ENCODE peak calls at places on chromosome 9, in ten cellular contexts. J is left ventricle myocardium inferior, Z is tibial nerve, M is ovary, F is upper lobe of right lung, T is OCI-LY7, P is HepG2, Q is heart left ventricle, I is right lobe of liver, A is spleen. N is an unnamed sample. For H3K4me1, the result is how much of the 10 kb centered on the place peaks cover.

GRCh38 chr9:133417541-133418461 is at the start of gene REXO4:
- DNase-seq in Z (peak), A (peak), I (peak), J (peak), P (peak), Q (peak), M (peak), T (peak), F (peak), N (peak)

GRCh38 chr9:21800931-21801682 is 1.3 kb upstream of the MTAP start:
- DNase-seq in P (no peak), Q (no peak), Z (no peak), M (no peak), T (no peak), A (no peak), I (no peak), F (no peak), J (no peak), N (no peak)

GRCh38 chr9:8734760-8735159 is 935.2 kb upstream of the DMAC1 start:
- DNase-seq in M (no peak), F (no peak), I (no peak), J (no peak), A (no peak), P (no peak), T (no peak), Z (no peak), Q (no peak), N (no peak)

GRCh38 chr9:73074176-73074708 is 77.4 kb upstream of the ANXA1 start:
- DNase-seq in Q (no peak), P (peak), A (no peak), Z (no peak), M (no peak), I (no peak), J (no peak), F (no peak), T (no peak), N (no peak)

GRCh38 chr9:77516781-77517180 is 131.3 kb downstream of the GNA14 start:
- DNase-seq in T (no peak), F (no peak), A (no peak), M (no peak), Q (no peak), I (no peak), Z (no peak), P (no peak), J (no peak), N (no peak)

GRCh38 chr9:14616188-14616982 is 76.8 kb downstream of the ZDHHC21 start:
- DNase-seq in M (no peak), Z (no peak), T (peak), Q (no peak), A (no peak), P (peak), I (no peak), J (no peak), F (no peak), N (no peak)

GRCh38 chr9:94603259-94603776 is 9.7 kb upstream of the FBP2 start:
- DNase-seq in J (peak), Q (peak), Z (peak), F (peak), P (peak), A (peak), M (peak), T (peak), I (peak), N (peak)

GRCh38 chr9:75088646-75089368 is 493 bp downstream of the OSTF1 start:
- DNase-seq in M (peak), P (peak), Z (no peak), I (peak), Q (peak), J (peak), F (peak), T (peak), A (peak), N (peak)

GRCh38 chr9:129352157-129352870 is 174.3 kb upstream of the IER5L start:
- DNase-seq in Q (no peak), A (no peak), P (no peak), Z (no peak), F (no peak), I (no peak), M (peak), J (no peak), T (no peak), N (no peak)

GRCh38 chr9:123387686-123388085 is 31.7 kb downstream of the CRB2 start:
- DNase-seq in Q (no peak), F (no peak), I (no peak), A (peak), M (no peak), Z (no peak), P (no peak), J (no peak), T (no peak), N (no peak)

GRCh38 chr9:5586391-5586802 is 42.5 kb upstream of the RIC1 start:
- DNase-seq in Z (no peak), I (no peak), M (no peak), F (no peak), T (peak), A (no peak), P (no peak), J (no peak), Q (no peak), N (no peak)

GRCh38 chr9:116313638-116314037 is 160.0 kb downstream of the PAPPA start:
- DNase-seq in I (no peak), P (no peak), F (no peak), T (no peak), Z (no peak), M (no peak), Q (no peak), J (no peak), A (no peak), N (no peak)

GRCh38 chr9:133094842-133095393 is 26.1 kb downstream of the RALGDS start:
- DNase-seq in M (no peak), T (no peak), Q (peak), P (no peak), I (no peak), J (no peak), A (no peak), Z (no peak), F (no peak), N (no peak)

GRCh38 chr9:83623634-83623991 is 670 bp downstream of the IDNK start:
- DNase-seq in A (no peak), P (peak), F (no peak), T (peak), I (no peak), J (no peak), Z (no peak), Q (no peak), M (no peak), N (no peak)

GRCh38 chr9:116207371-116208111 is 54.0 kb downstream of the PAPPA start:
- DNase-seq in F (no peak), Q (no peak), I (no peak), T (no peak), A (no peak), Z (no peak), J (no peak), P (no peak), M (no peak), N (no peak)

GRCh38 chr9:76456202-76456926 is 2.6 kb upstream of the GCNT1 start:
- DNase-seq in T (peak), P (peak), Z (no peak), M (no peak), J (no peak), Q (no peak), F (no peak), I (no peak), A (peak), N (no peak)

GRCh38 chr9:126613656-126614055 is at the start of gene LMX1B:
- DNase-seq in Z (no peak), P (no peak), T (no peak), M (no peak), F (peak), J (peak), Q (peak), I (no peak), A (no peak), N (no peak)

GRCh38 chr9:68541568-68541967 is 885 bp upstream of the TMEM252 start:
- DNase-seq in F (no peak), Z (no peak), Q (no peak), P (no peak), A (no peak), M (no peak), J (no peak), T (no peak), I (no peak), N (no peak)

GRCh38 chr9:34380034-34380510 is 3.4 kb upstream of the MYORG start:
- DNase-seq in I (no peak), Q (no peak), A (peak), F (no peak), M (no peak), Z (no peak), J (no peak), P (no peak), T (peak), N (no peak)

GRCh38 chr9:127919253-127919815 is 2.5 kb upstream of the ST6GALNAC4 start:
- DNase-seq in Q (peak), A (no peak), I (peak), M (peak), F (peak), J (peak), P (peak), T (no peak), Z (peak), N (peak)

GRCh38 chr9:89185980-89186379 is 7.4 kb upstream of the SHC3 start:
- DNase-seq in P (no peak), A (no peak), F (no peak), T (peak), Z (no peak), I (no peak), Q (no peak), M (no peak), J (no peak), N (no peak)

DNA sequence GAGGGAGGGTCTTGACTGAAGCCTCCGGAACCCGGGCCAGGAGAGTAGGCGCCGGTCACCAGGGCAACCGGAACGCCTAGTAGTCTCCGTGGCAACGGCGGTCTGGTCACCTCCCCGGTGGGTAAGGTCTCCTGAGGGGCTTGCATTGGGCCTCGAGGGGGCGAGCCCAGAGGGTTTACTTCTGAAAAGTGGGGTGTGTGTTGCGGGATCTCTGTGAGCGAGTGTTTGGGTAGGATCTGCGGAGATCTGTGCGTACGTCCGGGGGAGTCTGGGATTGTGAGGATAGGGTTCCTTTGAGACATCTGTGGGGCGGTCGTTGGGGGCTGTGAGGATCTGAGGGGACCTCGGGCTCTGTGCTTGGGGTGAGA is at the start of gene FAM221B:
- DNase-seq in J (peak), T (no peak), P (no peak), A (peak), F (no peak), M (no peak), I (no peak), Q (peak), Z (no peak), N (peak)
- TF ChIP-seq CTCF in J (no peak), T (no peak), P (no peak), A (no peak), F (no peak), M (no peak), I (no peak), Q (no peak), Z (no peak), N (no peak)

GRCh38 chr9:13186091-13186490 is 93.4 kb downstream of the MPDZ start:
- DNase-seq in M (no peak), Z (no peak), I (no peak), Q (no peak), T (no peak), F (no peak), J (no peak), P (no peak), A (no peak), N (no peak)
- H3K4me1 ChIP-seq in M (under half), Z (under half), I (under half), Q (under half), T (under half), F (under half), J (under half), P (under half), A (under half), N (under half)

GRCh38 chr9:99264070-99264469 is 42.0 kb downstream of the SEC61B start:
- DNase-seq in I (no peak), Z (no peak), F (no peak), Q (no peak), T (no peak), M (no peak), P (no peak), J (no peak), A (no peak), N (no peak)
- TF ChIP-seq CTCF in I (no peak), Z (no peak), F (no peak), Q (peak), T (peak), M (no peak), P (no peak), J (no peak), A (no peak), N (no peak)

GRCh38 chr9:82604947-82605656 is 457.8 kb downstream of the RASEF start:
- DNase-seq in T (no peak), A (no peak), Z (no peak), M (no peak), F (no peak), P (peak), Q (peak), I (peak), J (no peak), N (no peak)

GRCh38 chr9:82598254-82599039 is 464.5 kb downstream of the RASEF start:
- DNase-seq in T (no peak), I (no peak), Q (no peak), M (no peak), J (no peak), F (no peak), P (no peak), A (no peak), Z (no peak), N (no peak)

GRCh38 chr9:82600536-82601271 is 462.2 kb downstream of the RASEF start:
- DNase-seq in I (peak), A (no peak), T (no peak), Z (no peak), P (peak), J (no peak), F (no peak), Q (no peak), M (no peak), N (no peak)

GRCh38 chr9:82599550-82599949 is 463.4 kb downstream of the RASEF start:
- DNase-seq in A (no peak), T (no peak), Q (no peak), J (no peak), P (no peak), M (no peak), Z (no peak), I (no peak), F (no peak), N (no peak)

DNA sequence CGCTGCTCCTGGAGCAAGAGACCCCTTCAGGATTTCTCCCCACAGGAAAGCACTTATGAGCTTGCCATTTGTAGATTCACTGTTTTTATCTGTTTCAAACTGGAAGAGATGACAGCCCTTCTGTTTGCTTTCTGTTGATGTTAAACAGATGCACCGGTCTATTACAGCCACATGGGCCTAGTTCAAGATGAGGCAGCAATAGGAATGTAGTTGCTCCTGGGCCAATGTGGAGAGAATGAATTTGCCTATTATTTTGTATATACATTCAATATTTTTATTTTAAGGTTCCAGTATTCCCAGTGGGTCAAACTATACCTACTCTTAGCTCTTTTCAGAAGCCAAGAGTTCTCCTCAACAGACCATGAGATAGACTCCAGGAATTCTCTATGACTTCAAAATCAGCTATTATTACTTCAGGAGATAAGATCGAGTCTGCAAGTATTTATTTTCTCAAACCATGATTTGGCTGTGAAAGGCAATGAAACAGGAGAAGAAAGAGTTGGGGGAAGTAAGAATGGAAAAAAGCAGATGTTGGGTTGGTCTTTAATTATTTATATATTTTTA is 461.6 kb downstream of the RASEF start:
- DNase-seq in J (no peak), T (no peak), M (no peak), P (peak), I (no peak), A (no peak), F (no peak), Q (no peak), Z (no peak), N (no peak)
- H3K4me1 ChIP-seq in J (under half), T (under half), M (under half), P (half or more), I (under half), A (under half), F (under half), Q (under half), Z (under half), N (under half)

GRCh38 chr9:131528186-131528585 is 2.9 kb downstream of the UCK1 start:
- DNase-seq in Z (no peak), I (no peak), Q (no peak), A (no peak), F (no peak), P (no peak), J (no peak), T (no peak), M (no peak), N (no peak)

GRCh38 chr9:131530546-131530929 is 525 bp downstream of the UCK1 start:
- DNase-seq in M (peak), T (peak), F (peak), Q (peak), P (peak), J (peak), I (peak), A (peak), Z (no peak), N (peak)

GRCh38 chr9:131530930-131531832 is at the start of gene UCK1:
- DNase-seq in M (peak), P (peak), Q (peak), J (peak), Z (peak), F (peak), T (peak), I (peak), A (peak), N (peak)

GRCh38 chr9:131528886-131529505 is 2.1 kb downstream of the UCK1 start:
- DNase-seq in P (no peak), F (no peak), A (no peak), J (no peak), Z (no peak), I (peak), T (no peak), Q (no peak), M (no peak), N (no peak)

DNA sequence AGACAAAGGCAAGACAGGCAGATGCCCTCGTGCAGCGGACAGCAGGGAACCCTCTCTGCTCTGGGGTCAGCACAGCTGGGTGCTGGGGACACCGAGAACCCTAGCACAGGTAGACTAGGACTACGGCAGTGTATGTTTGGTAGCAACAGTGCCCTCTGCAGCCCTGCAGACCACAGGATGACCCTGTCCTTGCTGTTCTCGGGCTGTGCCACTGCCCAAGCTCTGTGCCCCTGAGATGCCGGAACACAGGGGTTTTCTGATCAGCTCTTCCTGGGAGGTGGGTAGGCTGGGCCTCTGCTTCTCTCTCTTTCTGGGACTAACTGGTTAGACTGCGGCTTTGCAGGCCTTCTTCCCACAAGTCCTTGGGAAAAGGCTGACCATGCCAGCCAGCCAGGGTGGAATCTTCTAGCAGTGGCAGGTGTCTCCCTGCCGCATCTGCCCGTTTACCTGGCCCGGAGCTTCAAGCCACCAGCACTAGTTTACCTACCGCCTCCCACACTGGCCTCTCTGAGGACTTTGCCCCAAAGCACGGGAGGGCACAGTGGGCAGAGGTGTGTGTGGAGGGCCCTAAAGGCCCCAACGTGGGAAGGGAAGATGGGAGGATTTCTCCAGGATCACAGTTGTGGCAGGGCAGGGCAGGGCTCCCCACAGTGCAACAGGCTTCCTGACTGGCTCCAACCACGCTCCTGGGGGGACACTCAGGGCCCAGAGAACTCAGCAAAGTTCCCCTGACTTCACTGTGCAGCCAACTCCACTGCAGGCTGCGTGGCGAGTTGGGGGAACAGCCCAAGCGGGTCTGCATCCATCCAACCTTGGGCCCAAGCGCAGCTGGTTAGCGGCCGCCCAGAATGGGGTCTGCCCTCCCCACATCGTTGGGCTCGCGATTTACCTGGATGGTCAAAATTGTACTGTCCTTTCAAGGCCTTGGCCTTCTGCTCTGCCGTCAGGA is 1.2 kb downstream of the UCK1 start:
- DNase-seq in J (no peak), Z (no peak), F (no peak), P (no peak), I (peak), Q (no peak), M (no peak), A (no peak), T (no peak), N (no peak)
- TF ChIP-seq CTCF in J (no peak), Z (no peak), F (no peak), P (peak), I (no peak), Q (no peak), M (no peak), A (no peak), T (no peak), N (no peak)

DNA sequence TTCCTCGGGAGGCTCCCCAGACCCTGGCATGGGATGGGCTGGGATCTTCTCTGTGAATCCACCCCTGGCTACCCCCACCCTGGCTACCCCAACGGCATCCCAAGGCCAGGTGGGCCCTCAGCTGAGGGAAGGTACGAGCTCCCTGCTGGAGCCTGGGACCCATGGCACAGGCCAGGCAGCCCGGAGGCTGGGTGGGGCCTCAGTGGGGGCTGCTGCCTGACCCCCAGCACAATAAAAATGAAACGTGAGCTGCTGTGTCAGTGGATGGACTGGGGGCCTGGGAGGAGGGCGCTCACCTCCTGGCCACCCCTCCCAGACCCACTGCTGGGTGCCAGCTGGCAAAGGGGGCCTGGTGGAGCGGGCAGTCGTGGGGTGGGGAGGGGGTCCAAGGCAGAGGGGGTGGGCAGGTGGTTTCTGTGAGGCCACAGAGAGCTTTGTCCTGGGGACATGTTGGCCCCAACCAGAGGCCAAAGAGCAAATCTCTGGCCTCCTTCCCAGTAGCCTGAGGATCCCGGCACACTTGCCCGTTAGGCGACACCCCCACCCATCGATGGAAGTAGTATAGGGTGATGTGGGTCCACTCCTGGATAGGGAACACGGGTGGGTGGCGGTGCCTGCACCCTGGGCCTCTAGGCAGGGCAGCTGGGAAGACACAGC is 9.8 kb downstream of the EGFL7 start:
- DNase-seq in J (no peak), T (no peak), F (no peak), M (no peak), I (peak), Z (no peak), Q (no peak), A (no peak), P (no peak), N (no peak)
- H3K4me1 ChIP-seq in J (under half), T (under half), F (under half), M (under half), I (under half), Z (under half), Q (under half), A (half or more), P (half or more), N (under half)

N was measured in tibial artery.